ENCODE peak calls at places on chromosomes 6 and 20, in four cellular contexts. One of them, this sample, is unnamed.
A peak's percentile ranks its signal among the peaks of the same experiment; 100 is the strongest.

GRCh38 chr6:153031335-153031955 is 28.9 kb upstream of the MTRF1L start:
- DNase-seq in GM23248: peak; percentile 15
- DNase-seq in astrocyte: peak; percentile 11
- DNase-seq in cardiac muscle cell: no peak
- DNase-seq in this sample: peak; percentile 55

GRCh38 chr20:57653546-57653900 is 33.3 kb upstream of the ZBP1 start:
- DNase-seq in astrocyte: no peak
- DNase-seq in GM23248: no peak
- DNase-seq in cardiac muscle cell: no peak
- DNase-seq in this sample: no peak

GRCh38 chr20:10982692-10983091 is 308.9 kb upstream of the JAG1 start:
- DNase-seq in GM23248: peak; percentile 96
- DNase-seq in astrocyte: peak; percentile 92
- DNase-seq in cardiac muscle cell: peak; percentile 71
- DNase-seq in this sample: peak; percentile 77

GRCh38 chr6:90484903-90485302 is 102.0 kb downstream of the MAP3K7 start:
- DNase-seq in cardiac muscle cell: no peak
- DNase-seq in GM23248: no peak
- DNase-seq in astrocyte: no peak
- DNase-seq in this sample: no peak

GRCh38 chr6:36493859-36494258 is 51.1 kb downstream of the KCTD20 start:
- DNase-seq in cardiac muscle cell: no peak
- DNase-seq in GM23248: peak; percentile 41
- DNase-seq in astrocyte: no peak
- DNase-seq in this sample: no peak

GRCh38 chr6:38337819-38338465 is 301.8 kb downstream of the BTBD9 start:
- DNase-seq in cardiac muscle cell: no peak
- DNase-seq in GM23248: peak; percentile 85
- DNase-seq in astrocyte: peak; percentile 58
- DNase-seq in this sample: peak; percentile 54

GRCh38 chr6:10630178-10630577 is 64.2 kb downstream of the C6orf52 start:
- DNase-seq in astrocyte: no peak
- DNase-seq in cardiac muscle cell: no peak
- DNase-seq in GM23248: no peak
- DNase-seq in this sample: no peak

GRCh38 chr6:153090241-153090930 is 40.7 kb downstream of the RGS17 start:
- DNase-seq in cardiac muscle cell: no peak
- DNase-seq in GM23248: peak; percentile 89
- DNase-seq in astrocyte: peak; percentile 86
- DNase-seq in this sample: peak; percentile 78

GRCh38 chr20:56388882-56389281 is 3.1 kb downstream of the AURKA start:
- DNase-seq in astrocyte: no peak
- DNase-seq in cardiac muscle cell: no peak
- DNase-seq in GM23248: no peak
- DNase-seq in this sample: no peak

GRCh38 chr6:136547336-136547735 is 2.9 kb downstream of the MAP7 start:
- DNase-seq in cardiac muscle cell: peak; percentile 15
- DNase-seq in GM23248: peak; percentile 81
- DNase-seq in astrocyte: peak; percentile 26
- DNase-seq in this sample: no peak

GRCh38 chr6:118558811-118559217 is 10.7 kb downstream of the PLN start:
- DNase-seq in cardiac muscle cell: no peak
- DNase-seq in GM23248: no peak
- DNase-seq in astrocyte: peak; percentile 28
- DNase-seq in this sample: no peak

GRCh38 chr6:42454428-42454791 is 2.7 kb upstream of the TRERF1 start:
- DNase-seq in astrocyte: peak; percentile 22
- DNase-seq in GM23248: peak; percentile 13
- DNase-seq in cardiac muscle cell: peak; percentile 51
- DNase-seq in this sample: no peak

GRCh38 chr6:13908955-13909381 is 15.8 kb upstream of the RNF182 start:
- DNase-seq in cardiac muscle cell: peak; percentile 69
- DNase-seq in astrocyte: peak; percentile 53
- DNase-seq in GM23248: peak; percentile 79
- DNase-seq in this sample: no peak

GRCh38 chr6:5116243-5116991 is 31.3 kb downstream of the PPP1R3G start:
- DNase-seq in astrocyte: no peak
- DNase-seq in cardiac muscle cell: no peak
- DNase-seq in GM23248: peak; percentile 47
- DNase-seq in this sample: no peak

GRCh38 chr6:18384621-18385020 is 2.5 kb upstream of the RNF144B start:
- DNase-seq in cardiac muscle cell: no peak
- DNase-seq in astrocyte: no peak
- DNase-seq in GM23248: no peak
- DNase-seq in this sample: no peak

GRCh38 chr6:7512320-7512719 is 29.2 kb upstream of the DSP start:
- DNase-seq in astrocyte: no peak
- DNase-seq in GM23248: no peak
- DNase-seq in cardiac muscle cell: no peak
- DNase-seq in this sample: no peak

GRCh38 chr20:56776345-56776744 is 147.2 kb downstream of the TFAP2C start:
- DNase-seq in GM23248: no peak
- DNase-seq in astrocyte: no peak
- DNase-seq in cardiac muscle cell: no peak
- DNase-seq in this sample: no peak

GRCh38 chr6:166005401-166005845 is 162.2 kb downstream of the TBXT start:
- DNase-seq in astrocyte: peak; percentile 73
- DNase-seq in GM23248: peak; percentile 60
- DNase-seq in cardiac muscle cell: peak; percentile 49
- DNase-seq in this sample: no peak

GRCh38 chr6:39021041-39021440 is 27.5 kb upstream of the GLP1R start:
- DNase-seq in GM23248: no peak
- DNase-seq in astrocyte: no peak
- DNase-seq in cardiac muscle cell: no peak
- DNase-seq in this sample: no peak

GRCh38 chr6:31727717-31728671 is 1.1 kb downstream of the DDAH2 start:
- DNase-seq in cardiac muscle cell: no peak
- DNase-seq in GM23248: peak; percentile 57
- DNase-seq in astrocyte: no peak
- DNase-seq in this sample: no peak

GRCh38 chr6:138334000-138334399 is 43.7 kb upstream of the SMIM28 start:
- DNase-seq in cardiac muscle cell: no peak
- DNase-seq in astrocyte: no peak
- DNase-seq in GM23248: no peak
- DNase-seq in this sample: no peak

GRCh38 chr6:47495954-47496545 is 18.5 kb downstream of the CD2AP start:
- DNase-seq in GM23248: no peak
- DNase-seq in astrocyte: no peak
- DNase-seq in cardiac muscle cell: no peak
- DNase-seq in this sample: no peak
- H3K4me1 ChIP-seq in GM23248: no peaks in the 10 kb centered on the region
- H3K4me1 ChIP-seq in astrocyte: no peaks in the 10 kb centered on the region
- H3K4me1 ChIP-seq in cardiac muscle cell: no peaks in the 10 kb centered on the region
- H3K4me1 ChIP-seq in this sample: peaks cover 8% of the 10 kb centered on the region

GRCh38 chr20:32495949-32496348 is 89.2 kb downstream of the NOL4L start:
- DNase-seq in cardiac muscle cell: no peak
- DNase-seq in GM23248: no peak
- DNase-seq in astrocyte: no peak
- DNase-seq in this sample: no peak

GRCh38 chr20:32494498-32495216 is 90.5 kb downstream of the NOL4L start:
- DNase-seq in cardiac muscle cell: no peak
- DNase-seq in astrocyte: no peak
- DNase-seq in GM23248: no peak
- DNase-seq in this sample: no peak

GRCh38 chr20:32493356-32493755 is 91.8 kb downstream of the NOL4L start:
- DNase-seq in astrocyte: no peak
- DNase-seq in cardiac muscle cell: no peak
- DNase-seq in GM23248: no peak
- DNase-seq in this sample: no peak

GRCh38 chr20:32497589-32498224 is 87.4 kb downstream of the NOL4L start:
- DNase-seq in GM23248: no peak
- DNase-seq in cardiac muscle cell: no peak
- DNase-seq in astrocyte: no peak
- DNase-seq in this sample: no peak

DNA sequence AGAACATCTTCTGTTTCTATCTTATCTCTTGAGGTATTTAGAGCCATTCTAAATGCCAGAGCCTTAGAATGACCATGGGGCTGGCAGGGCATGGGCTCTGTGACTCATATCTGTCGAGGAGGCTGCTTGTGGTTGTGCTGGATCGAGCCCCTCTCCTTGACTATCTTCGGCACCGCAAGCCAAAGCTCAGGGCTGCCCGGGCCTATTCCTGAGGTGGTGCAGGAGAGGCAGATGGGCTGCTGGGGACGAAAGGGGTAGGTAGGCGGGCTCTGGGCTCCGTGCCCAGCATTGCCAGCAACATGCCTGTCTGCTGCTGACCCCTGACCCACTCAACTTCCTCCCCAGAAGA is 89.9 kb downstream of the NOL4L start:
- DNase-seq in GM23248: no peak
- DNase-seq in astrocyte: no peak
- DNase-seq in cardiac muscle cell: no peak
- DNase-seq in this sample: no peak
- H3K4me1 ChIP-seq in GM23248: no peaks in the 10 kb centered on the region
- H3K4me1 ChIP-seq in astrocyte: peaks cover 4% of the 10 kb centered on the region
- H3K4me1 ChIP-seq in cardiac muscle cell: peaks cover 25% of the 10 kb centered on the region
- H3K4me1 ChIP-seq in this sample: no peaks in the 10 kb centered on the region

DNA sequence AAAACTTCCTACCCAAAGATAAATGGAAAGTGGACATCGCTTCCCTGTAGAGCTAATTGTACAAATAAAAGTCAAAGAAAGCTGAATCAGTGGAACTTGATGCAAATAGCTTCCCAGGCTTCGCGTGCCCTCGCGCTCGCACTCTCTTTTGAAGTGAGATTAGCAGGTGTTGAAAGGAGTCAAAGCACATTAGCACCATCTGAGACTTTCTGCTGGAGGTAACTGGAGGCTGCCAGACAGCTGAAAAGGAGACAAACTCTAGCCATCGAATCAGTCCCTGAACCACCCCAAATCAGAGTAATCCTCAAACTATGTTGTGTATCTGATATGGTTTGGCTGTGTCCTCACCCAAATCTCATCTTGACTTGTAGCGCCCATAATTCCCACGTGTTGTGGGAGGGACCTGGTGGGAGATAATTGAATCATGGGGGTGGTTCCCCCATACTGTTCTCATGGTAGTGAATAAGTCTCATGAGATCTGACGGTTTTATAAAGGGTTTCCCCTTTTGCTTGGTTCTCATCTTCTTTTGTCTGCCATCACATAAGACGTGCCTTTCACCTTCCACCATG is 23.7 kb downstream of the SULF2 start:
- DNase-seq in cardiac muscle cell: peak; percentile 74
- DNase-seq in GM23248: no peak
- DNase-seq in astrocyte: no peak
- DNase-seq in this sample: no peak
- H3K4me1 ChIP-seq in cardiac muscle cell: peaks cover 8% of the 10 kb centered on the region
- H3K4me1 ChIP-seq in GM23248: no peaks in the 10 kb centered on the region
- H3K4me1 ChIP-seq in astrocyte: peaks cover 6% of the 10 kb centered on the region
- H3K4me1 ChIP-seq in this sample: peaks cover 6% of the 10 kb centered on the region

DNA sequence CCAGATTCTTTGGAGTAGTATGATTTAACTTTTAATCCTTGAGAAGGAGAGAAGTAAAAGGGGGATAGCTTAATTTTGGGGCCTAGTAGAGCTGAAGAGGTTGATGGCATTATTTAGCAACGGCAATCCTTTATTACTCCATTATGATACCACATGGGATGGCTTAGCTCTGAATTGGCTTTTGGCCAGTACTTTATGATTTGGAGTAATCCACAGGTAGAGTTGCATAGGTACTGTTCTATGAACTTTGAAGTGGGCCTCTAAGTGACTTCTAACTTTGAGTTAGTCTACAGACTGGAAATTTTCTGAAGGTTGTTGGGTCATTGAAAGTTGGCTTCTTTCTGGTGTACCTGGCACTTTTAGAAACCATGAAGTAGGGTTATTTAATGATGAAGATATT is 11.6 kb downstream of the YWHAB start:
- DNase-seq in cardiac muscle cell: no peak
- DNase-seq in astrocyte: no peak
- DNase-seq in GM23248: no peak
- DNase-seq in this sample: no peak
- H3K4me1 ChIP-seq in cardiac muscle cell: peaks cover 13% of the 10 kb centered on the region
- H3K4me1 ChIP-seq in astrocyte: peaks cover 8% of the 10 kb centered on the region
- H3K4me1 ChIP-seq in GM23248: peaks cover 33% of the 10 kb centered on the region
- H3K4me1 ChIP-seq in this sample: peaks cover 3% of the 10 kb centered on the region

GRCh38 chr20:23163562-23163961 is 77.4 kb upstream of the CD93 start:
- DNase-seq in astrocyte: no peak
- DNase-seq in cardiac muscle cell: no peak
- DNase-seq in GM23248: no peak
- DNase-seq in this sample: no peak
- H3K4me1 ChIP-seq in astrocyte: peaks cover 23% of the 10 kb centered on the region
- H3K4me1 ChIP-seq in cardiac muscle cell: no peaks in the 10 kb centered on the region
- H3K4me1 ChIP-seq in GM23248: peaks cover 26% of the 10 kb centered on the region
- H3K4me1 ChIP-seq in this sample: peaks cover 23% of the 10 kb centered on the region

DNA sequence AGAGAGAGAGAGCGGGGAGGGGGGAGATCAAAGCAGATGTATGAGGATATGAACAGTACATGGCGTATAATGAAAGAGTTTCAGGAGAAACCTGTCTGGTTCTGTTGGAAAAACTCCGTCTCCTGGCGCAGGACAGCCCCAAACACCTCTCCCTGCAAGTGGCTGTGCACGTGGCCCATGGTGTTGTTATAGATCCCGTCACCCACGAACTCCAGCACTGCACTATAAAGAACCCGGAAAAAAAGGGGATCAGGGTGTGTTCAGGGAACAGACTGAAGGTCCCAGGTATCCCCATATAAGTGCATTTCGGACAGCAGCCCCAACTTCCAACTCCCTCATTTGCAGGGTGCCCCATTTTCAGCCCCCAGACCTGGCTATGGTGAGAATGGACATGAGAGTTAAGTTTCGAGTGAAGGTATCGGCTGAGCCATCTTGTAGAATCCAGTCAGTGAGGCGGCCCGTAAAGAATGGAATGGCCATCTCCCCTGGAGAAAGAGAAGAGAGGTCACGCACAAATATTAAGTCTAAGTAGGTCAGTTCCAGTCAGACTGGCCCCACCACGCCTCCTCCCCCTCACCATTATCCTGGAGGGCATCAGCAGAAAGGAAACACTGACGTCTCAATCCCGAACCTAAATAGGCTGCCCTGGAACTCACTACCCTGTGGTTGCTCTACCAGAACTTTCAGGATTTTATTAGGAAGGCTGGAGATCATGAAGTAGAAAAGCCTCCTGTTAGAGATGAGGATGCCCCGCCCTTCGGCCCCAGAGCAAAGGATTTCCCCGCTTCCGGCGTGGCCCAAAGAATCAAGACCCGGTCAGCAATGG is 1.3 kb downstream of the TAP1 start:
- DNase-seq in GM23248: peak; percentile 59
- DNase-seq in astrocyte: no peak
- DNase-seq in cardiac muscle cell: no peak
- DNase-seq in this sample: no peak
- H3K4me1 ChIP-seq in GM23248: peaks cover 5% of the 10 kb centered on the region
- H3K4me1 ChIP-seq in astrocyte: peaks cover 8% of the 10 kb centered on the region
- H3K4me1 ChIP-seq in cardiac muscle cell: peaks cover 1% of the 10 kb centered on the region
- H3K4me1 ChIP-seq in this sample: no peaks in the 10 kb centered on the region

DNA sequence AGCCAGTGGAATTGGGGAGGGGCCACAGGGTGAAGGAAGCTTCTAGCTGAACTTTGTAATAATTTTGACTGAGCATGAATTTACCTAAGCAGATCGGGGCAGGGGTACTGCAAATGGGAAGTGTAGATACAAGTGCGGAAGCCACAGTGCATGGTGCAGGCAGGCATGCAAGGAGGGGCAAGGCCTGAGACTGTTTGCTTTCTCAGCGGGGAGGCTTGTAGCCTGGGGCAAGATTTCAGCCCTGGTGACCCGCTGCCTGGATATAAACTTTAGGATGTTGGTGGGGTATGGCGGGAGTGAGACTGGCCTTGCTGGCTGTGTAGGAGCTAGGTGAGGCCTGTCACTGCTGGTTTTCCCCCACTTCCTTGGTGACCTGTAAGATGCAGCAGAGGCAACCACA is 266.4 kb upstream of the PREP start:
- DNase-seq in cardiac muscle cell: no peak
- DNase-seq in astrocyte: no peak
- DNase-seq in GM23248: no peak
- DNase-seq in this sample: no peak
- H3K4me1 ChIP-seq in cardiac muscle cell: no peaks in the 10 kb centered on the region
- H3K4me1 ChIP-seq in astrocyte: no peaks in the 10 kb centered on the region
- H3K4me1 ChIP-seq in GM23248: no peaks in the 10 kb centered on the region
- H3K4me1 ChIP-seq in this sample: no peaks in the 10 kb centered on the region

This sample was measured in foreskin keratinocyte.